ENCODE peak calls at places on chromosomes 6 and 20, in six cellular contexts. One of them, this sample, is unnamed.
A peak's percentile ranks its signal among the peaks of the same experiment; 100 is the strongest.

GRCh38 chr6:145761584-145761983 is 26.3 kb upstream of the EPM2A start:
- DNase-seq in T follicular helper cell: no peak
- DNase-seq in EH: no peak
- DNase-seq in M059J: no peak
- DNase-seq in AG10803: no peak
- DNase-seq in GM23248: no peak
- DNase-seq in this sample: no peak

GRCh38 chr6:168908887-168909286 is 344.8 kb downstream of the THBS2 start:
- DNase-seq in T follicular helper cell: no peak
- DNase-seq in EH: peak; percentile 82
- DNase-seq in M059J: peak; percentile 89
- DNase-seq in AG10803: peak; percentile 81
- DNase-seq in GM23248: peak; percentile 94
- DNase-seq in this sample: no peak

GRCh38 chr6:57216235-57217101 is 5.6 kb downstream of the RAB23 start:
- DNase-seq in T follicular helper cell: no peak
- DNase-seq in EH: peak; percentile 46
- DNase-seq in M059J: peak; percentile 92
- DNase-seq in AG10803: peak; percentile 39
- DNase-seq in GM23248: peak; percentile 51
- DNase-seq in this sample: no peak

GRCh38 chr6:26581164-26581915 is 15.4 kb upstream of the ABT1 start:
- DNase-seq in T follicular helper cell: no peak
- DNase-seq in EH: no peak
- DNase-seq in M059J: no peak
- DNase-seq in AG10803: no peak
- DNase-seq in GM23248: no peak
- DNase-seq in this sample: no peak

GRCh38 chr20:24131684-24132083 is 143.1 kb upstream of the GGTLC1 start:
- DNase-seq in T follicular helper cell: no peak
- DNase-seq in EH: no peak
- DNase-seq in M059J: peak; percentile 84
- DNase-seq in AG10803: no peak
- DNase-seq in GM23248: no peak
- DNase-seq in this sample: no peak

GRCh38 chr6:55009114-55009513 is 162.5 kb downstream of the FAM83B start:
- DNase-seq in T follicular helper cell: no peak
- DNase-seq in EH: no peak
- DNase-seq in M059J: no peak
- DNase-seq in AG10803: no peak
- DNase-seq in GM23248: no peak
- DNase-seq in this sample: no peak

GRCh38 chr20:34736106-34736505 is 32.0 kb downstream of the TP53INP2 start:
- DNase-seq in T follicular helper cell: no peak
- DNase-seq in EH: no peak
- DNase-seq in M059J: no peak
- DNase-seq in AG10803: no peak
- DNase-seq in GM23248: no peak
- DNase-seq in this sample: no peak

GRCh38 chr6:127812985-127813681 is 87.7 kb downstream of the THEMIS start:
- DNase-seq in T follicular helper cell: no peak
- DNase-seq in EH: no peak
- DNase-seq in M059J: peak; percentile 16
- DNase-seq in AG10803: no peak
- DNase-seq in GM23248: peak; percentile 5
- DNase-seq in this sample: peak; percentile 24

GRCh38 chr6:111032493-111033140 is 50.8 kb downstream of the RPF2 start:
- DNase-seq in T follicular helper cell: no peak
- DNase-seq in EH: no peak
- DNase-seq in M059J: no peak
- DNase-seq in AG10803: no peak
- DNase-seq in GM23248: no peak
- DNase-seq in this sample: no peak

GRCh38 chr20:58697201-58697866 is 4.7 kb downstream of the NPEPL1 start:
- DNase-seq in T follicular helper cell: no peak
- DNase-seq in EH: no peak
- DNase-seq in M059J: no peak
- DNase-seq in AG10803: no peak
- DNase-seq in GM23248: no peak
- DNase-seq in this sample: no peak

This sample was measured in posterior vena cava.